ENCODE peak calls at places on chromosomes 11 and 22, in ten cellular contexts. B is fibroblast of pulmonary artery; M is amniotic stem cell; S is Peyer's patch; I is AG08396; E is activated naive CD8-positive, alpha-beta T cell treated with anti-CD3 and anti-CD28 coated beads, Interleukin-2, amount 10 ng/mL, durations not matched to agents 7 days and 5 days; K is pons; V is HT-29; N is RPMI8226; U is transverse colon. A is an unnamed sample.

GRCh38 chr11:61922539-61922938 is 5.2 kb upstream of the RAB3IL1 start:
- DNase-seq in B (peak), M (peak), S (peak), I (peak), E (no peak), K (peak), V (no peak), N (peak), U (peak), A (peak)

GRCh38 chr11:27040302-27041115 is at the start of gene BBOX1:
- DNase-seq in B (peak), M (no peak), S (no peak), I (no peak), E (no peak), K (peak), V (peak), N (no peak), U (no peak), A (peak)

GRCh38 chr11:8271106-8271886 is 7.6 kb upstream of the LMO1 start:
- DNase-seq in B (no peak), M (no peak), S (peak), I (no peak), E (no peak), K (no peak), V (no peak), N (no peak), U (no peak), A (no peak)

GRCh38 chr22:29689872-29690213 is 30.0 kb upstream of the CABP7 start:
- DNase-seq in B (peak), M (peak), S (peak), I (peak), E (no peak), K (peak), V (peak), N (peak), U (peak), A (peak)

GRCh38 chr11:24965780-24966179 is 468.9 kb downstream of the LUZP2 start:
- DNase-seq in B (peak), M (no peak), S (no peak), I (no peak), E (no peak), K (no peak), V (peak), N (no peak), U (no peak), A (no peak)

GRCh38 chr11:128902515-128903066 is 11.4 kb downstream of the KCNJ5 start:
- DNase-seq in B (peak), M (peak), S (no peak), I (peak), E (no peak), K (no peak), V (no peak), N (no peak), U (no peak), A (no peak)

GRCh38 chr22:45585946-45586540 is 83.4 kb downstream of the FBLN1 start:
- DNase-seq in B (no peak), M (no peak), S (no peak), I (no peak), E (no peak), K (no peak), V (no peak), N (no peak), U (no peak), A (no peak)

GRCh38 chr11:122697636-122698167 is 42.2 kb downstream of the UBASH3B start:
- DNase-seq in B (peak), M (no peak), S (peak), I (no peak), E (no peak), K (no peak), V (peak), N (no peak), U (no peak), A (no peak)

GRCh38 chr11:112525270-112525669 is 264.6 kb upstream of the PLET1 start:
- DNase-seq in B (peak), M (no peak), S (peak), I (no peak), E (no peak), K (peak), V (no peak), N (peak), U (peak), A (peak)

GRCh38 chr22:26464312-26464711 is 19.3 kb downstream of the HPS4 start:
- DNase-seq in B (peak), M (no peak), S (no peak), I (no peak), E (no peak), K (no peak), V (no peak), N (no peak), U (no peak), A (no peak)

GRCh38 chr11:15724611-15725010 is 609.9 kb downstream of the INSC start:
- DNase-seq in B (no peak), M (no peak), S (no peak), I (no peak), E (no peak), K (no peak), V (no peak), N (no peak), U (no peak), A (no peak)

GRCh38 chr11:44257338-44258189 is 52.4 kb downstream of the ALX4 start:
- DNase-seq in B (no peak), M (no peak), S (peak), I (no peak), E (no peak), K (no peak), V (no peak), N (peak), U (no peak), A (no peak)

GRCh38 chr11:78957481-78958245 is 383.0 kb upstream of the NARS2 start:
- DNase-seq in B (peak), M (no peak), S (no peak), I (peak), E (no peak), K (no peak), V (no peak), N (no peak), U (no peak), A (no peak)

GRCh38 chr22:50610041-50610451 is 9.5 kb downstream of the MAPK8IP2 start:
- DNase-seq in B (no peak), M (no peak), S (no peak), I (no peak), E (no peak), K (no peak), V (no peak), N (no peak), U (no peak), A (no peak)

GRCh38 chr22:45240137-45240809 is 421 bp downstream of the KIAA0930 start:
- DNase-seq in B (no peak), M (no peak), S (no peak), I (peak), E (peak), K (no peak), V (no peak), N (peak), U (peak), A (peak)